ENCODE peak calls at places on chromosomes 13 and 19, in four cellular contexts. One of them, this sample, is unnamed.
A peak's percentile ranks its signal among the peaks of the same experiment; 100 is the strongest.

GRCh38 chr19:33445752-33446070 is 72.2 kb downstream of the CEBPG start:
- DNase-seq in AG08396: no peak
- DNase-seq in NCI-H2171: no peak
- DNase-seq in HT1080: no peak
- DNase-seq in this sample: no peak

GRCh38 chr19:35264281-35265125 is 4.3 kb upstream of the USF2 start:
- DNase-seq in NCI-H2171: no peak
- DNase-seq in HT1080: no peak
- DNase-seq in AG08396: no peak
- DNase-seq in this sample: no peak

GRCh38 chr19:3721131-3721899 is 13.1 kb downstream of the TJP3 start:
- DNase-seq in NCI-H2171: peak; percentile 94
- DNase-seq in AG08396: peak; percentile 95
- DNase-seq in HT1080: peak; percentile 75
- DNase-seq in this sample: peak; percentile 42

GRCh38 chr19:8046569-8047165 is 5.9 kb upstream of the CCL25 start:
- DNase-seq in AG08396: no peak
- DNase-seq in HT1080: no peak
- DNase-seq in NCI-H2171: no peak
- DNase-seq in this sample: no peak

GRCh38 chr19:19218911-19219310 is 7.2 kb downstream of the NCAN start:
- DNase-seq in HT1080: no peak
- DNase-seq in NCI-H2171: no peak
- DNase-seq in AG08396: no peak
- DNase-seq in this sample: no peak

GRCh38 chr19:41449079-41449864 is 6.3 kb downstream of the ERICH4 start:
- DNase-seq in AG08396: peak; percentile 86
- DNase-seq in HT1080: peak; percentile 73
- DNase-seq in NCI-H2171: no peak
- DNase-seq in this sample: peak; percentile 32

GRCh38 chr13:98443329-98443728 is 133.6 kb downstream of the STK24 start:
- DNase-seq in NCI-H2171: no peak
- DNase-seq in AG08396: peak; percentile 94
- DNase-seq in HT1080: peak; percentile 82
- DNase-seq in this sample: peak; percentile 58

GRCh38 chr13:48448963-48449614 is 36.2 kb upstream of the LPAR6 start:
- DNase-seq in AG08396: peak; percentile 24
- DNase-seq in NCI-H2171: no peak
- DNase-seq in HT1080: peak; percentile 61
- DNase-seq in this sample: no peak

GRCh38 chr19:57572415-57572947 is 6.2 kb downstream of the ZNF416 start:
- DNase-seq in NCI-H2171: no peak
- DNase-seq in AG08396: no peak
- DNase-seq in HT1080: no peak
- DNase-seq in this sample: no peak

GRCh38 chr19:15288146-15288963 is 44.0 kb downstream of the BRD4 start:
- DNase-seq in AG08396: no peak
- DNase-seq in HT1080: no peak
- DNase-seq in NCI-H2171: peak; percentile 52
- DNase-seq in this sample: no peak

This sample was measured in AG09319.